ENCODE peak calls at places on chromosomes 13 and 19, in four cellular contexts. N is HepG2, G is H1, J is GM12878. R is an unnamed sample.

GRCh38 chr19:6772028-6772865 is at the start of gene VAV1:
- DNase-seq in N (no peak), G (no peak), J (peak; percentile 64), R (peak; percentile 79)

GRCh38 chr19:18710986-18711751 is 27.7 kb downstream of the CRTC1 start:
- DNase-seq in N (no peak), G (no peak), J (no peak), R (no peak)

GRCh38 chr19:6743071-6743470 is 3.6 kb downstream of the TRIP10 start:
- DNase-seq in N (no peak), G (no peak), J (no peak), R (no peak)

GRCh38 chr13:103250071-103250470 is 183.9 kb upstream of the SLC10A2 start:
- DNase-seq in N (no peak), G (no peak), J (no peak), R (no peak)

GRCh38 chr13:72458701-72459100 is 268.7 kb downstream of the MZT1 start:
- DNase-seq in N (no peak), G (no peak), J (no peak), R (no peak)

GRCh38 chr19:10001899-10002298 is 8.4 kb downstream of the COL5A3 start:
- DNase-seq in N (peak; percentile 63), G (no peak), J (no peak), R (peak; percentile 49)

GRCh38 chr13:107210216-107211010 is 642.5 kb upstream of the ARGLU1 start:
- DNase-seq in N (no peak), G (no peak), J (no peak), R (no peak)

GRCh38 chr19:55552620-55553019 is 7.3 kb upstream of the SBK3 start:
- DNase-seq in N (peak; percentile 43), G (no peak), J (no peak), R (no peak)

GRCh38 chr13:43305416-43305815 is 282.0 kb downstream of the DNAJC15 start:
- DNase-seq in N (no peak), G (no peak), J (no peak), R (no peak)

GRCh38 chr19:54551950-54552912 is 21.4 kb upstream of the LILRA2 start:
- DNase-seq in N (no peak), G (no peak), J (peak; percentile 40), R (no peak)

GRCh38 chr13:113216165-113217056 is 7.0 kb downstream of the CUL4A start:
- DNase-seq in N (peak; percentile 45), G (no peak), J (no peak), R (no peak)

GRCh38 chr13:90498096-90498495 is 849.4 kb upstream of the MIR17HG start:
- DNase-seq in N (no peak), G (no peak), J (no peak), R (no peak)

GRCh38 chr19:23991170-23991569 is 76.5 kb downstream of the ZNF726 start:
- DNase-seq in N (peak; percentile 49), G (no peak), J (no peak), R (no peak)

GRCh38 chr13:32695602-32696250 is 109.5 kb downstream of the PDS5B start:
- DNase-seq in N (no peak), G (no peak), J (no peak), R (no peak)

GRCh38 chr13:75016225-75016624 is 465.7 kb downstream of the TBC1D4 start:
- DNase-seq in N (no peak), G (no peak), J (no peak), R (no peak)

GRCh38 chr19:38326591-38326990 is 6.9 kb downstream of the KCNK6 start:
- DNase-seq in N (no peak), G (no peak), J (no peak), R (no peak)

GRCh38 chr19:41548954-41549688 is 26.8 kb upstream of the CEACAM21 start:
- DNase-seq in N (no peak), G (no peak), J (no peak), R (no peak)

GRCh38 chr19:41551711-41552110 is 24.3 kb upstream of the CEACAM21 start:
- DNase-seq in N (no peak), G (no peak), J (no peak), R (no peak)

GRCh38 chr19:41552558-41552957 is 23.4 kb upstream of the CEACAM21 start:
- DNase-seq in N (no peak), G (no peak), J (peak; percentile 79), R (no peak)

GRCh38 chr19:41553804-41554203 is 22.2 kb upstream of the CEACAM21 start:
- DNase-seq in N (no peak), G (no peak), J (no peak), R (no peak)

GRCh38 chr19:41551212-41551610 is 24.8 kb upstream of the CEACAM21 start:
- DNase-seq in N (no peak), G (no peak), J (no peak), R (no peak)
- TF ChIP-seq GABPA in N (no peak), G (no peak), J (no peak), R (no peak)

GRCh38 chr19:49881186-49881585 is 3.7 kb downstream of the TBC1D17 start:
- DNase-seq in N (no peak), G (no peak), J (no peak), R (no peak)

GRCh38 chr19:49879243-49879960 is 1.9 kb downstream of the TBC1D17 start:
- DNase-seq in N (no peak), G (no peak), J (no peak), R (no peak)

GRCh38 chr19:49881672-49882394 is 4.3 kb downstream of the TBC1D17 start:
- DNase-seq in N (no peak), G (no peak), J (no peak), R (peak; percentile 83)

GRCh38 chr19:49878744-49879070 is 1.2 kb downstream of the TBC1D17 start:
- DNase-seq in N (no peak), G (no peak), J (no peak), R (no peak)

DNA sequence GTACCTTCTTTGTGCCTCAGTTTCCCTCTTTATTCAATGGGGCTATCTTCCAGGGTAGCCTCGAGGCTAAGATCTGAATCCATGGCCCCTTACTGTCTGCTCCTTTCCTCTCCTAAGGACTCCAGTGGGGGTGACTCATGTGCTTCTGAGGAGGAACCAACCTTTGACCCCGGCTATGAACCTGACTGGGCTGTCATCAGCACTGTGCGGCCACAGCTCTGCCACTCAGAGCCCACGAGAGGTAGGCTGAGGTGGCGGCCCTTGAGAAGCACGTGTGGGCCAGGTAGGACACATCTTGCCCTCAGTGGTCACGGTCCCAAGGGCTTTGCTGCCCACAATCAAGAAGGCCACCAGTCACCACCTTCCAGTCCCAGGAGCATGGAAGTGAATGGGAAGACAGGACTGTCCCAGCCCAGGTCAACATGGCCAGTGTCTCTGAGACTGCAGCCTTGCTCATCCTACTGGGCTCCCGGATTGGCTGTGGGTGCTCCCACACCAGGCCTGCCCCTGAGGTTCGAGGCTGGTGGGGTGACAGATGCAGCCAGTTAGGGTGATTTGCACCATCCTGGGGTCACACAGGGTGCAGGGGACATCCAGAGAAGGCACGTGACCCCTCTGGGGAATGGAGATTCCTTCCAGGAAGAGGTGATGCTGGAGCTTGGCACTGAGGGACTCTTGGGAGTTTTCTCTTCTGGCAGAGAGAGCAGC is 2.8 kb downstream of the TBC1D17 start:
- DNase-seq in N (no peak), G (no peak), J (no peak), R (no peak)
- TF ChIP-seq CEBPB in N (no peak), G (no peak), J (no peak), R (no peak)

DNA sequence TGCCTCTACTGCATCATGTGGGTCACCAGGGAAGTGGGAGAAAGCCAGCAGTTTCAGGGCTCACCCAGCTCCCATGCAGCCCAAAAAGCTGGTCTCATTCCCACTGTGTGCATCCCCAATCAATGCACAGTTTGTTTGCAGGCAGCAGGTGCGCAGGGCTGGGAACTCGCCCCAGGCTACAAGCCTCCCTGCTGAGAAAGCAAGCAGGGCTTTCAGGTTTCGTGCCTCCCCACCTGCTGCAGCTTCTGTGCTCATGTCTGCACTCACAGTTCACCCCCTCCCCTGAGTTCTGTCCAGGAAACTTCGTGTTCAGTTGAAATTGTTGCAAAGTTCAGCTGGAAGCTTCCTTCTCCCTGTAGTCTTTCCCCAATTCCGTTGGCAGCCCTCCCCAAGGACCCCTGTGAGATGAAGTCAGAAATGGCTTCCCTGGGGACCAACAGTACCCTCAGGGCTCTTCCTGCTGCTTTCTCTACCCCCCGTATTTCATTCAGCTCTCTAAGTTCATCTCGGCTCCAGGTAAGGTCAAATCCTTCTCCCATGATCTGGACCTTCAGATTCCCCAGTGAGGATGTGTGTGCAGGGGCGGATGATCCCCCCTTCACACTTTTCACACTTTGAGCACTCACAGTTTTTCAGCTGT is 10.3 kb upstream of the KLK3 start:
- DNase-seq in N (no peak), G (no peak), J (no peak), R (no peak)
- TF ChIP-seq GABPA in N (no peak), G (no peak), J (no peak), R (no peak)

DNA sequence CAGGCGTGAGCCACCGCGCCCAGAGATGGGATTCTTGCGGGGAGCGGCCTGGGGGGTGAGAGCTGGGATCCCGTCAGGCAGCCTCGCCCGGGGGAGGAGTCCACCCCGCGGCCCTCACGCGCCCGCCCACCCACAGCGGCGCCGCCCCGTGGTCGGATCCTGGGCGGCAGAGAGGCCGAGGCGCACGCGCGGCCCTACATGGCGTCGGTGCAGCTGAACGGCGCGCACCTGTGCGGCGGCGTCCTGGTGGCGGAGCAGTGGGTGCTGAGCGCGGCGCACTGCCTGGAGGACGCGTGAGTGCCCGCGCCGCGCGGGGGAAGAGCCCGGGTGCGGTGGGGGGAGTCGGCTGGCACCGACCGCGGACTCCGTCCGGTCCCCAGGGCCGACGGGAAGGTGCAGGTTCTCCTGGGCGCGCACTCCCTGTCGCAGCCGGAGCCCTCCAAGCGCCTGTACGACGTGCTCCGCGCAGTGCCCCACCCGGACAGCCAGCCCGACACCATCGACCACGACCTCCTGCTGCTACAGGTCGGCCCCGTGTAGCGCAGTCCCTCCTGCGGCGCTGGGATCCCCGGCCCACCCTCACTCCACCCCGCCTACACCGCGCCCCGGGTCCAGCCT is 1.1 kb downstream of the CFD start:
- DNase-seq in N (peak; percentile 53), G (no peak), J (no peak), R (peak; percentile 90)
- TF ChIP-seq CEBPB in N (no peak), G (no peak), J (no peak), R (no peak)

DNA sequence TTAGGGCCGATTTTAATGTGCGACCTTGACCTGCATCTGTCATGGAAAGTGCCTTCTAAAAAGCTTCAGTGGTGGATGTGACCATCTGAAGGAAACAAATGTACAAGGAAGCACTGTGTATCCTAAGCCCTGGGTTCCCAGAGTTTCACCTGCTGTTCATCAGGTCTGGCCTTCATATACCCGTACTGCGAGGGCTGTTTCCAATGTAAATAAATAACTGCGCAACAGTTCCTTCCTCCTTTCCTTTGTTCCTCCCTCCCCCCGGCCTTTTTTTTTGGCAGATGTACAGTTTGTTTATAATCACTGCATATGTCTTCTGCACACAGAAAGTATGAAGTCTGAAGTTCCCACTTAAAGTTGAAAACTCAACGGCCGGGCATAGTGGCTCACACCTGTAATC is 5.2 kb downstream of the FAAP24 start:
- DNase-seq in N (no peak), G (no peak), J (no peak), R (no peak)
- TF ChIP-seq GABPA in N (no peak), G (no peak), J (no peak), R (no peak)

DNA sequence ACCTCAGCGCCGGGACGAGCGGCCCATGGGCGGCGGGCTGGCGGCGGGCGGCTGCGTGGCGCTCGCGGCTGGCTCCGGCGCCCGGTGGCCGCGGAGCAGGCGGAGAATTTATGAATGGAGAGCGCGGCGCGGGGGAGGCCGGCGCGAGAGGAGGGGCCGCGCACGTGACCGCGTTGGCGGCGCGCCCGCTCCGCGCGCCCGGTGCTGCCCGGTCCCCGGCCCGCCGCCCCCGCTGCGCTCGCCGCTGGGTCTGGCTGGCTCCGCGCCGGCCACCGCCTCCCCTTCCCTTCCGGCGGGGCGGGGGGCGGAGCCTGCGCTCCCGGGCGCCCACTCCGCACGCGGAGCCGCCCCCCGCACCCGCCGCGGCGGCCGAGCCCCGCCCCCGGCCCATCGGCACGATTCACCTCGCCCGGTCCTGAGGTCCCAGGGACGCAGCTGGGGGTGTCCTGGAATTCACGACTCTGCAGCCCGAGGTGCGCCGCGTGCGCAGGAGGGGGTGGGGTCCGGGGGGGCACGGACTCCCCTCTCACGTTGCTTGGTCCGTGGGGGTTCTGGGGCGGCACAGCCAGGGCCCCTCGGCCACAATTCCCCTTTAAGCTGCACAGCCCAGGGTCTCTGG is at the start of gene CBARP:
- DNase-seq in N (no peak), G (no peak), J (no peak), R (peak; percentile 79)
- TF ChIP-seq CEBPB in N (no peak), G (no peak), J (no peak), R (no peak)